ENCODE peak calls at places on chromosomes 5 and 9, in nine cellular contexts. X is stomach, E is tibial nerve, B is suprapubic skin, Y is IMR-90, S is ovary, K is HCT116, O is upper lobe of left lung, A is body of pancreas. D is an unnamed sample.

GRCh38 chr5:1299511-1299850 is 4.6 kb upstream of the TERT start:
- DNase-seq in E (no peak), A (no peak), X (no peak), Y (no peak), K (no peak), B (peak; percentile 52), O (no peak), S (no peak), D (no peak)

GRCh38 chr9:33180526-33181184 is 13.5 kb upstream of the B4GALT1 start:
- DNase-seq in S (no peak), X (no peak), Y (peak; percentile 70), E (no peak), B (no peak), A (no peak), O (no peak), K (no peak), D (no peak)

GRCh38 chr9:78296893-78297671 is at the start of gene PSAT1:
- DNase-seq in X (peak; percentile 91), Y (peak; percentile 98), A (peak; percentile 94), O (peak; percentile 83), B (peak; percentile 81), E (peak; percentile 66), S (peak; percentile 76), K (peak; percentile 93), D (peak; percentile 86)

GRCh38 chr5:72009280-72009679 is 98.0 kb upstream of the MAP1B start:
- DNase-seq in O (no peak), X (no peak), K (no peak), Y (no peak), A (no peak), B (no peak), S (no peak), E (no peak), D (no peak)

GRCh38 chr9:135108801-135109500 is 21.5 kb downstream of the OLFM1 start:
- DNase-seq in B (no peak), A (no peak), S (no peak), K (no peak), E (no peak), Y (no peak), X (no peak), O (no peak), D (no peak)

GRCh38 chr5:176817864-176818377 is 7.6 kb downstream of the UNC5A start:
- DNase-seq in A (no peak), X (no peak), Y (no peak), S (no peak), O (no peak), B (no peak), K (no peak), E (no peak), D (no peak)

GRCh38 chr5:150489358-150490295 is 18.3 kb upstream of the NDST1 start:
- DNase-seq in Y (peak; percentile 71), S (no peak), E (no peak), A (no peak), O (peak; percentile 60), B (no peak), X (no peak), K (no peak), D (peak; percentile 60)

GRCh38 chr5:116990010-116990409 is 415.4 kb upstream of the SEMA6A start:
- DNase-seq in S (no peak), X (no peak), B (no peak), O (no peak), A (no peak), K (no peak), E (no peak), Y (no peak), D (no peak)

GRCh38 chr9:35814841-35815543 is at the start of gene HINT2:
- DNase-seq in S (peak; percentile 92), X (peak; percentile 97), Y (peak; percentile 99), K (peak; percentile 98), B (peak; percentile 98), A (peak; percentile 97), E (peak; percentile 93), O (peak; percentile 98), D (peak; percentile 99)
- TF ChIP-seq POLR2A in S (peak; percentile 91), X (no peak), Y (peak; percentile 41), K (peak; percentile 77), B (peak; percentile 76), A (peak; percentile 95), E (peak; percentile 94), O (no peak), D (peak; percentile 97)

GRCh38 chr5:125049721-125050357 is 303.4 kb upstream of the ZNF608 start:
- DNase-seq in S (no peak), B (no peak), K (no peak), X (no peak), E (no peak), A (no peak), O (no peak), Y (no peak), D (no peak)

GRCh38 chr5:125046838-125047237 is 300.4 kb upstream of the ZNF608 start:
- DNase-seq in S (no peak), X (no peak), K (no peak), A (no peak), B (no peak), E (no peak), Y (no peak), O (no peak), D (no peak)

GRCh38 chr5:125050926-125051325 is 304.5 kb upstream of the ZNF608 start:
- DNase-seq in B (no peak), O (no peak), E (no peak), A (no peak), X (no peak), S (no peak), K (no peak), Y (no peak), D (no peak)

GRCh38 chr5:125045647-125046046 is 299.2 kb upstream of the ZNF608 start:
- DNase-seq in Y (peak; percentile 54), A (no peak), E (no peak), X (no peak), S (no peak), B (no peak), K (no peak), O (no peak), D (no peak)

DNA sequence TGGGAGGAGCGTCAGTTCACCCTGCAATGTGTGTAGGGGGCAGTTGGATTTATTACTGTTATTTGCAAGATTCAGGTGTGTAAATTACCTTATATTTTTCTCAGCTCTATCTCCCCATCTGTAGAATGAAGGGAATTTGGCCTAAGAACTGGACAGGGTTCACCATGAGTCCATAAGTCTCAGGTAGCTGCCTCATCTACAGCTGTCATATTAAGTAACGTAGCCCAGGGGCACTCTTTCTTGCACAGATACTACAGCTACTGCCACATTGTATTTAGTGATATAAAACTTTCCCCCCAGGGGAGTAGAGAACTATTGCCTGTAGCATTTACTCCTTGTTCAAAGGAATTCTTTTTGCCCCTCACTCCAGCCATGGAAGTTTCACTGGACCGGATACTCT is 301.4 kb upstream of the ZNF608 start:
- DNase-seq in K (no peak), S (no peak), A (no peak), X (no peak), O (no peak), E (no peak), B (no peak), Y (no peak), D (no peak)
- TF ChIP-seq POLR2A in K (no peak), S (no peak), A (no peak), X (no peak), O (no peak), E (no peak), B (no peak), Y (no peak), D (no peak)

GRCh38 chr5:10700516-10700915 is 60.5 kb downstream of the DAP start:
- DNase-seq in S (no peak), B (no peak), E (no peak), Y (no peak), X (no peak), A (no peak), K (no peak), O (no peak), D (no peak)

GRCh38 chr5:10701567-10702039 is 59.4 kb downstream of the DAP start:
- DNase-seq in B (no peak), S (no peak), O (no peak), X (no peak), E (no peak), A (no peak), K (no peak), Y (peak; percentile 71), D (no peak)

GRCh38 chr5:10699281-10699874 is 61.7 kb downstream of the DAP start:
- DNase-seq in K (no peak), A (no peak), E (no peak), S (no peak), B (no peak), X (no peak), O (no peak), Y (peak; percentile 44), D (no peak)

GRCh38 chr5:10702040-10702629 is 58.9 kb downstream of the DAP start:
- DNase-seq in A (peak; percentile 72), S (peak; percentile 50), Y (peak; percentile 98), K (peak; percentile 68), X (peak; percentile 43), E (no peak), B (no peak), O (peak; percentile 31), D (no peak)

DNA sequence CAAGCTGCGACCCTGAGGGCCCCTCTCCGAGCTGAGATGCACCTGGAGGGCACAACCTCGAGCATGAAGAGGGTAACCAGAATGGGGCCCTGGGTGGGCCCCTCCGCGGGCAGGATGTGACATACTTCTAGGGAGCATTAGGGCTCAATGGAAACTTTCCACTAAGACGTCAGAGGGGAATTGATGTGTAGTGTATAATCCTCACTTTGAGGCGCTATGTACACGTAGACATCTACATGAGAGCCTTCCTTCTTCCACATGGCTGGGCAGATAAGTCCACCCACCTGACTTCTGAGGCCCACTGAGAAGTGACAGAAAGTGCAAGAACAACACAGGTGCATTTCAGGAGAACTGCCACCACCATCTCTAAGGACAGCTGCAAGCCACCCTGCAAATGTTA is 61.0 kb downstream of the DAP start:
- DNase-seq in S (no peak), E (no peak), B (no peak), X (no peak), O (no peak), Y (no peak), K (no peak), A (no peak), D (no peak)
- TF ChIP-seq POLR2A in S (no peak), E (no peak), B (no peak), X (no peak), O (no peak), Y (no peak), K (no peak), A (no peak), D (no peak)

GRCh38 chr5:31531543-31531887 is 378 bp downstream of the DROSHA start:
- DNase-seq in A (no peak), O (peak; percentile 24), Y (no peak), S (no peak), K (no peak), X (peak; percentile 30), B (no peak), E (no peak), D (peak; percentile 26)

GRCh38 chr5:31530541-31531265 is 1.2 kb downstream of the DROSHA start:
- DNase-seq in K (no peak), A (no peak), S (no peak), X (no peak), B (no peak), E (no peak), O (no peak), Y (no peak), D (no peak)

GRCh38 chr5:31534527-31535046 is 2.5 kb downstream of the C5orf22 start:
- DNase-seq in A (no peak), E (no peak), O (no peak), S (no peak), B (no peak), Y (no peak), X (no peak), K (no peak), D (no peak)

GRCh38 chr5:31536873-31537272 is 4.8 kb downstream of the C5orf22 start:
- DNase-seq in X (no peak), K (no peak), Y (no peak), E (no peak), A (no peak), B (no peak), S (no peak), O (no peak), D (no peak)

DNA sequence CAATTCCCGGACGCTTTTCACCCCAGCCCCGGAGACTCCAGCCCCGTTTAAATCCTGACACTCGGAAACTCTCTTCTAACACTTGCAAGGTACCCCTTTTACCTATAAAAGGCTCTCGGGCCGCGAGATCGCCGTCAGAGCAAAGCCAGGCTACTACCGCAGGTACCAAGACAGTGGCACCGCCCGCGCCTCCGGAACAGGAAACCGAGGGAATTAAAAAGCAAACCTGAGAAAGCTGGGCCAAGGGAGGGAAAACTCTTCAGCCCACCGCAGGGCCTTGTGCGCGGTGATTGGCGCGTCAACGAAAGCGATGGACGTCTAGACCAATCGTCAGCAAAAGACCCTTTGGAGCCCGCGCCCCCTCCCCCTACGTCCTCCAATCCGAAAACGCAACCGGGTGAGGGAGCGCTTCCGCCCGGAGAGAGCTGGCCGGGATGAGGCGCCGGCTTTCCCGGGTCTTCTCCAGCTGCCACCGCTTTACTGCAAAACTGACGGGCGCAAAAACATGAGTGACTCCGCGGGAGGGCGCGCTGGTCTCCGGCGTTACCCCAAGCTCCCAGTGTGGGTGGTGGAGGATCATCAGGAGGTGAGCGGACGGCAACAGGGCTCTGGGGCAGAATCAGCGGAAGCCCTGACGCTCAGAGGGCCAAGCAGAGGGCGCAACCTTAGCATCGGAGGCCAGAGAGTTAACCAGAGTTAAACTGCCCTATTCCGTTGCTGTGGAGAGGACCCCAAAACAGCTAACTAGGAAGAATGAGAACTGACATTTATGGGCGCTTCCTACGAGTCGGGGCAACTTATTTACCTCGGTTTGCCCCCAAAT is at the start of the genes C5orf22 and DROSHA:
- DNase-seq in Y (peak; percentile 95), B (peak; percentile 96), S (peak; percentile 91), A (peak; percentile 94), K (peak; percentile 91), X (peak; percentile 95), E (peak; percentile 85), O (peak; percentile 95), D (peak; percentile 96)
- TF ChIP-seq POLR2A in Y (no peak), B (peak; percentile 48), S (no peak), A (peak; percentile 83), K (peak; percentile 77), X (no peak), E (no peak), O (no peak), D (peak; percentile 68)